ENCODE peak calls at places on chromosomes 7 and 10, in eight cellular contexts. G is heart right ventricle, P is tibial nerve, T is colonic mucosa, S is SK-N-SH, A is HCT116, M is heart left ventricle, J is fibroblast of lung. W is an unnamed sample.

GRCh38 chr10:119542990-119543813 is 683 bp upstream of the RGS10 start:
- DNase-seq in M (peak), A (no peak), J (peak), G (peak), S (peak), T (peak), P (peak), W (peak)

GRCh38 chr7:23938937-23939552 is 229.0 kb downstream of the STK31 start:
- DNase-seq in A (peak), S (peak), P (no peak), T (peak), J (peak), G (no peak), M (no peak), W (no peak)

GRCh38 chr10:11344550-11344949 is 266.9 kb downstream of the USP6NL start:
- DNase-seq in P (no peak), J (no peak), M (no peak), S (no peak), A (no peak), G (no peak), T (no peak), W (no peak)

GRCh38 chr10:60197206-60197605 is 192.5 kb downstream of the ANK3 start:
- DNase-seq in M (no peak), P (no peak), T (no peak), S (no peak), G (no peak), A (no peak), J (no peak), W (no peak)

GRCh38 chr10:4672199-4672598 is 153.8 kb upstream of the AKR1E2 start:
- DNase-seq in J (no peak), S (no peak), G (no peak), A (no peak), T (no peak), P (no peak), M (no peak), W (no peak)

GRCh38 chr7:112892263-112892662 is 102.1 kb upstream of the TMEM168 start:
- DNase-seq in A (no peak), T (no peak), M (no peak), S (no peak), G (no peak), J (peak), P (no peak), W (no peak)

GRCh38 chr7:22604246-22604645 is 104.3 kb upstream of the STEAP1B start:
- DNase-seq in P (no peak), S (no peak), A (no peak), T (no peak), M (no peak), J (peak), G (no peak), W (no peak)

GRCh38 chr10:50291261-50291850 is 40.0 kb upstream of the ASAH2 start:
- DNase-seq in M (no peak), P (no peak), J (peak), T (no peak), A (no peak), G (no peak), S (no peak), W (no peak)

GRCh38 chr7:86961686-86962085 is 97.8 kb downstream of the ELAPOR2 start:
- DNase-seq in G (no peak), P (no peak), J (no peak), S (no peak), T (no peak), A (no peak), M (no peak), W (no peak)

GRCh38 chr7:98622926-98623325 is 5.8 kb downstream of the NPTX2 start:
- DNase-seq in S (no peak), A (no peak), G (no peak), J (no peak), T (no peak), M (no peak), P (no peak), W (no peak)

GRCh38 chr10:98430427-98430826 is 15.4 kb upstream of the PYROXD2 start:
- DNase-seq in J (no peak), M (no peak), T (no peak), S (no peak), P (no peak), G (no peak), A (no peak), W (no peak)

GRCh38 chr7:99383791-99384370 is 9.4 kb downstream of the ARPC1B start:
- DNase-seq in M (no peak), A (no peak), S (no peak), G (no peak), T (no peak), J (no peak), P (no peak), W (no peak)

GRCh38 chr7:46126901-46127300 is 205.8 kb upstream of the IGFBP3 start:
- DNase-seq in S (no peak), J (no peak), G (no peak), A (no peak), M (no peak), T (no peak), P (no peak), W (no peak)

GRCh38 chr10:21160116-21160515 is 263.0 kb upstream of the NEBL start:
- DNase-seq in P (no peak), T (no peak), M (no peak), J (no peak), S (no peak), A (no peak), G (no peak), W (no peak)

GRCh38 chr7:43430412-43430811 is 152.5 kb upstream of the STK17A start:
- DNase-seq in T (no peak), A (no peak), M (no peak), G (no peak), S (no peak), P (no peak), J (peak), W (no peak)

GRCh38 chr10:50422259-50422658 is 170.9 kb upstream of the ASAH2 start:
- DNase-seq in P (no peak), M (no peak), S (no peak), A (no peak), T (no peak), J (peak), G (no peak), W (no peak)

GRCh38 chr7:27814054-27814453 is 74.1 kb downstream of the TAX1BP1 start:
- DNase-seq in S (no peak), P (no peak), T (no peak), J (peak), A (no peak), M (no peak), G (no peak), W (no peak)

GRCh38 chr10:49387029-49387428 is 8.9 kb downstream of the DRGX start:
- DNase-seq in A (no peak), T (no peak), S (no peak), J (peak), M (no peak), P (no peak), G (no peak), W (no peak)

GRCh38 chr10:34780818-34781380 is 34.2 kb downstream of the PARD3 start:
- DNase-seq in P (no peak), M (peak), A (no peak), S (peak), J (peak), T (no peak), G (peak), W (peak)

GRCh38 chr10:92124524-92125168 is 166.2 kb downstream of the CPEB3 start:
- DNase-seq in G (no peak), J (peak), A (no peak), S (no peak), P (no peak), T (peak), M (no peak), W (no peak)

GRCh38 chr7:123622660-123623386 is 21.2 kb downstream of the ASB15 start:
- DNase-seq in G (no peak), S (no peak), M (no peak), T (peak), P (no peak), A (no peak), J (peak), W (no peak)

GRCh38 chr10:60122190-60122589 is 215.8 kb upstream of the CCDC6 start:
- DNase-seq in M (no peak), J (no peak), A (no peak), S (no peak), T (no peak), P (no peak), G (no peak), W (no peak)

GRCh38 chr7:16891874-16892620 is 10.3 kb upstream of the AGR3 start:
- DNase-seq in A (no peak), J (no peak), G (no peak), P (no peak), M (no peak), S (no peak), T (no peak), W (no peak)

GRCh38 chr10:114899982-114900381 is 38.0 kb upstream of the TRUB1 start:
- DNase-seq in P (no peak), T (no peak), S (no peak), G (no peak), A (no peak), J (no peak), M (no peak), W (no peak)

GRCh38 chr10:17200885-17201164 is 647 bp downstream of the TRDMT1 start:
- DNase-seq in G (no peak), J (peak), A (peak), S (no peak), T (peak), P (peak), M (peak), W (peak)

GRCh38 chr7:138684360-138684759 is 16.8 kb downstream of the SVOPL start:
- DNase-seq in J (no peak), M (no peak), T (no peak), A (no peak), G (no peak), S (no peak), P (no peak), W (no peak)

GRCh38 chr7:32204361-32205018 is 134.3 kb upstream of the PDE1C start:
- DNase-seq in J (peak), S (peak), P (peak), M (peak), G (peak), T (peak), A (peak), W (peak)

GRCh38 chr10:72221278-72221677 is 5.2 kb upstream of the ASCC1 start:
- DNase-seq in A (no peak), P (no peak), S (no peak), G (no peak), M (no peak), J (no peak), T (no peak), W (peak)
- H3K27ac ChIP-seq in A (no peak), P (no peak), S (no peak), G (no peak), M (no peak), J (no peak), T (no peak), W (peak)

DNA sequence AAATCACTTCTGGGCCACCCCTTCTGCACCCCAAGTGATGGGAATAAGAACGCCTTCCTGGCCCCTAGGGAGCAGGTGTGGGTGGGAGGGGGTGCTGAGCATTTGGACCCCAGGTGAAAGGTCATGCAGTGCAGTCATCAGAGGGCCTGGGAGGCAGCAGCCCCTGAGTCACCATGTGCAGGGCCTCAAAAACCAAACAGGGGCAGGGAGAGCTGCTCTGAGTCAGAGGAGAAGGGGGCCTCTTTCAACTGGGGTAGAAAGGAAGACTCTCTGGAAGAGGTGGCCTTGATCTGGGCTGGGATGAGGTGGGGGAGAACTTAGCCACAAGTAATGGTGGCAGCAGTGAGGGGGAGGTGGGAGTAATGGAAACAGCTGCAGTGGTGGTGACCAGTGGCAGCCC is 164.3 kb downstream of the BUB3 start:
- DNase-seq in T (no peak), P (no peak), G (no peak), J (no peak), A (no peak), M (no peak), S (no peak), W (no peak)
- H3K27ac ChIP-seq in T (no peak), P (no peak), G (no peak), J (no peak), A (no peak), M (no peak), S (no peak), W (no peak)

GRCh38 chr7:93120981-93121549 is 3.3 kb upstream of the SAMD9 start:
- DNase-seq in M (no peak), S (no peak), J (no peak), T (no peak), A (no peak), P (no peak), G (no peak), W (no peak)

GRCh38 chr7:93119191-93119905 is 1.6 kb upstream of the SAMD9 start:
- DNase-seq in T (no peak), A (no peak), P (no peak), M (no peak), J (no peak), S (no peak), G (no peak), W (no peak)

GRCh38 chr7:93115796-93116195 is 2.0 kb downstream of the SAMD9 start:
- DNase-seq in P (no peak), G (no peak), T (no peak), M (no peak), S (no peak), A (peak), J (peak), W (no peak)

GRCh38 chr7:93117852-93118530 is at the start of gene SAMD9:
- DNase-seq in A (peak), P (peak), T (peak), M (peak), G (no peak), J (peak), S (peak), W (peak)

GRCh38 chr7:93117327-93117726 is 452 bp downstream of the SAMD9 start:
- DNase-seq in A (no peak), J (no peak), G (no peak), M (no peak), T (no peak), S (no peak), P (no peak), W (no peak)
- H3K27ac ChIP-seq in A (no peak), J (peak), G (peak), M (peak), T (peak), S (peak), P (peak), W (peak)

DNA sequence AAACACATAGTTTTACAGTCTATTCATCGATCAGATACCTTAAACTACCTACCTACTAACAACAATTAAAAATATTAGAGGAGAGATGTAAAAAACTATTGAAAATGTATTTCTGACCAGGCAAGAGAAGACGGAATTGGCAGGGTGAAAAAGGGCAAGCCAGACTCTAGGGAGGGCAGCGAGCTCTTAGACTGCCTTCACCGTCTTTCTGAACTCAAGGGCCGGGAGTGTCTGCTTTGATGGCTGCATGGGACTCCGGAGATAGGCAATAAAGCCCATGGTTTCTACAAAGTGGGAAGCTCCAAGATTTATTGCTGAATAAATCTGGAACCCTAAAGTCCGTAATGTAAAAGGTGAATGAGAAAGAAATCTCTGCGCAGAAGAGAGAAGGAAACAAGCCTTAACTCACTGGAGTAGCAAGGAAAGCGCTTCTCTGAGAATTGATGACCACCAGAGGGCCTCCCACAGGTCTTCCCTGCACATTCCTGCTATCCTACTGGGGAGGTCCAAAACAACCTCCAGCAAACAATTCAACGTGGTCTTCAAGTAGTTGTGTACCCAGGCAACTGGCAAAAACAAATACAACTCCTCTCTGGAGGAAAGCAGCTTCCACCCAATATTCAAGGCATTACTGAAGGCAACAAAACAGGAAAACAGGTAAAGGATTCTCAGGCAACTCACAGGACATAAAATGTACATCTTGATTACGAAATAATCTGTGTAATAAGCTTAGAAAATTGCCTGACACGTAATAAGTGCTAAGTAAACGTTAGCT is 181.3 kb downstream of the SDK1 start:
- DNase-seq in M (no peak), T (no peak), J (peak), G (no peak), S (peak), P (no peak), A (peak), W (no peak)
- H3K27ac ChIP-seq in M (no peak), T (no peak), J (no peak), G (no peak), S (no peak), P (no peak), A (no peak), W (no peak)

DNA sequence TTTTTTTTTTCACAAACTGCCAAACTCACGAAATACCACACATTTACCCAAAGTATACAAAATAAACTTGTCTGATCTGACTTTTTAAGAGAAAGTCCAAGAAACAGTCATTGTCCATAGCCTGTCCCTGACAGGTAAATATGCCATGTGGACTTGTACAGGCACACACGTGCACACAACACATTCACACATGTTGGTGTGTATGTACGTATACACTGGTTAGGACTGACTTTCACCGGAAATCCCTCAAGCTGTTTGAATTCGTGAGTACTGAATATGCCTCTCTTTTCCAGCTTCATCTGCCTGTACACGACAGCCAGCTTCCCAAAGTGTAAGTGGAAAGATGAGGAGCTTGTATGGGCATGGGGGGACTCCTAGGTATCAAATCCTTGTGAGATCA is 976 bp upstream of the HGF start:
- DNase-seq in P (no peak), S (no peak), J (no peak), G (no peak), T (no peak), M (no peak), A (no peak), W (no peak)
- H3K27ac ChIP-seq in P (no peak), S (no peak), J (no peak), G (no peak), T (no peak), M (no peak), A (no peak), W (peak)

GRCh38 chr7:150717821-150718420 is 1.5 kb downstream of the GIMAP1 start:
- DNase-seq in T (no peak), P (no peak), S (no peak), A (no peak), J (no peak), M (no peak), G (no peak), W (no peak)
- H3K27ac ChIP-seq in T (peak), P (peak), S (no peak), A (no peak), J (no peak), M (peak), G (peak), W (peak)

GRCh38 chr10:132590752-132591121 is 53.1 kb downstream of the INPP5A start:
- DNase-seq in J (no peak), G (no peak), T (peak), M (no peak), P (no peak), S (no peak), A (no peak), W (no peak)
- H3K27ac ChIP-seq in J (no peak), G (peak), T (peak), M (peak), P (no peak), S (no peak), A (no peak), W (peak)

W was measured in sigmoid colon.